ENCODE peak calls at places on chromosomes 13 and 19, in nine cellular contexts. One of them, this sample, is unnamed. For H3K27me3, the result is how much of the 10 kb centered on the place peaks cover.

GRCh38 chr13:42393573-42394360 is 121.8 kb downstream of the AKAP11 start:
- DNase-seq in esophagus squamous epithelium: no peak
- DNase-seq in cardiac muscle cell: no peak
- DNase-seq in brain microvascular endothelial cell: no peak
- DNase-seq in HL-60: no peak
- DNase-seq in psoas muscle: no peak
- DNase-seq in CD8-positive, alpha-beta T cell: no peak
- DNase-seq in PC-3: no peak
- DNase-seq in heart left ventricle: no peak
- DNase-seq in this sample: no peak

GRCh38 chr13:20583803-20584293 is 16.9 kb downstream of the IFT88 start:
- DNase-seq in esophagus squamous epithelium: no peak
- DNase-seq in cardiac muscle cell: no peak
- DNase-seq in brain microvascular endothelial cell: no peak
- DNase-seq in HL-60: no peak
- DNase-seq in psoas muscle: no peak
- DNase-seq in CD8-positive, alpha-beta T cell: no peak
- DNase-seq in PC-3: no peak
- DNase-seq in heart left ventricle: no peak
- DNase-seq in this sample: no peak

GRCh38 chr19:55606817-55607216 is 1.4 kb downstream of the ZNF865 start:
- DNase-seq in esophagus squamous epithelium: no peak
- DNase-seq in cardiac muscle cell: no peak
- DNase-seq in brain microvascular endothelial cell: no peak
- DNase-seq in HL-60: no peak
- DNase-seq in psoas muscle: no peak
- DNase-seq in CD8-positive, alpha-beta T cell: no peak
- DNase-seq in PC-3: no peak
- DNase-seq in heart left ventricle: no peak
- DNase-seq in this sample: no peak

GRCh38 chr19:12665281-12665573 is 1.3 kb downstream of the MAN2B1 start:
- DNase-seq in esophagus squamous epithelium: peak
- DNase-seq in cardiac muscle cell: no peak
- DNase-seq in brain microvascular endothelial cell: no peak
- DNase-seq in HL-60: peak
- DNase-seq in psoas muscle: no peak
- DNase-seq in CD8-positive, alpha-beta T cell: peak
- DNase-seq in PC-3: no peak
- DNase-seq in heart left ventricle: peak
- DNase-seq in this sample: no peak

GRCh38 chr13:49308104-49308875 is 60.6 kb downstream of the CDADC1 start:
- DNase-seq in esophagus squamous epithelium: no peak
- DNase-seq in cardiac muscle cell: peak
- DNase-seq in brain microvascular endothelial cell: peak
- DNase-seq in HL-60: no peak
- DNase-seq in psoas muscle: peak
- DNase-seq in CD8-positive, alpha-beta T cell: no peak
- DNase-seq in PC-3: no peak
- DNase-seq in heart left ventricle: peak
- DNase-seq in this sample: no peak

GRCh38 chr13:48437381-48437780 is 24.5 kb upstream of the LPAR6 start:
- DNase-seq in esophagus squamous epithelium: no peak
- DNase-seq in cardiac muscle cell: peak
- DNase-seq in brain microvascular endothelial cell: peak
- DNase-seq in HL-60: no peak
- DNase-seq in psoas muscle: peak
- DNase-seq in CD8-positive, alpha-beta T cell: no peak
- DNase-seq in PC-3: no peak
- DNase-seq in heart left ventricle: peak
- DNase-seq in this sample: no peak

GRCh38 chr13:39263033-39263432 is 224.8 kb downstream of the NHLRC3 start:
- DNase-seq in esophagus squamous epithelium: no peak
- DNase-seq in cardiac muscle cell: peak
- DNase-seq in brain microvascular endothelial cell: peak
- DNase-seq in HL-60: peak
- DNase-seq in psoas muscle: peak
- DNase-seq in CD8-positive, alpha-beta T cell: no peak
- DNase-seq in PC-3: peak
- DNase-seq in heart left ventricle: peak
- DNase-seq in this sample: peak

GRCh38 chr13:98206946-98207345 is 29.9 kb upstream of the RNF113B start:
- DNase-seq in esophagus squamous epithelium: no peak
- DNase-seq in cardiac muscle cell: peak
- DNase-seq in brain microvascular endothelial cell: peak
- DNase-seq in HL-60: no peak
- DNase-seq in psoas muscle: no peak
- DNase-seq in CD8-positive, alpha-beta T cell: no peak
- DNase-seq in PC-3: no peak
- DNase-seq in heart left ventricle: no peak
- DNase-seq in this sample: no peak

GRCh38 chr19:3440082-3440481 is 40.2 kb downstream of the SMIM24 start:
- DNase-seq in esophagus squamous epithelium: no peak
- DNase-seq in cardiac muscle cell: peak
- DNase-seq in brain microvascular endothelial cell: no peak
- DNase-seq in HL-60: peak
- DNase-seq in psoas muscle: peak
- DNase-seq in CD8-positive, alpha-beta T cell: peak
- DNase-seq in PC-3: peak
- DNase-seq in heart left ventricle: no peak
- DNase-seq in this sample: peak

GRCh38 chr19:8325454-8325853 is 4.2 kb downstream of the RPS28 start:
- DNase-seq in esophagus squamous epithelium: no peak
- DNase-seq in cardiac muscle cell: no peak
- DNase-seq in brain microvascular endothelial cell: no peak
- DNase-seq in HL-60: no peak
- DNase-seq in psoas muscle: no peak
- DNase-seq in CD8-positive, alpha-beta T cell: no peak
- DNase-seq in PC-3: no peak
- DNase-seq in heart left ventricle: no peak
- DNase-seq in this sample: no peak

GRCh38 chr19:42409477-42409876 is 17.7 kb downstream of the LIPE start:
- DNase-seq in esophagus squamous epithelium: no peak
- DNase-seq in cardiac muscle cell: no peak
- DNase-seq in brain microvascular endothelial cell: no peak
- DNase-seq in HL-60: no peak
- DNase-seq in psoas muscle: no peak
- DNase-seq in CD8-positive, alpha-beta T cell: no peak
- DNase-seq in PC-3: no peak
- DNase-seq in heart left ventricle: peak
- DNase-seq in this sample: peak

GRCh38 chr19:58562126-58563033 is 4.0 kb upstream of the UBE2M start:
- DNase-seq in esophagus squamous epithelium: no peak
- DNase-seq in cardiac muscle cell: peak
- DNase-seq in brain microvascular endothelial cell: no peak
- DNase-seq in HL-60: no peak
- DNase-seq in psoas muscle: peak
- DNase-seq in CD8-positive, alpha-beta T cell: peak
- DNase-seq in PC-3: peak
- DNase-seq in heart left ventricle: peak
- DNase-seq in this sample: peak

GRCh38 chr13:112688560-112689497 is 1.0 kb upstream of the ATP11A start:
- DNase-seq in esophagus squamous epithelium: no peak
- DNase-seq in cardiac muscle cell: no peak
- DNase-seq in brain microvascular endothelial cell: no peak
- DNase-seq in HL-60: peak
- DNase-seq in psoas muscle: no peak
- DNase-seq in CD8-positive, alpha-beta T cell: no peak
- DNase-seq in PC-3: no peak
- DNase-seq in heart left ventricle: no peak
- DNase-seq in this sample: no peak

GRCh38 chr13:79810671-79811070 is 329.7 kb downstream of the NDFIP2 start:
- DNase-seq in esophagus squamous epithelium: no peak
- DNase-seq in cardiac muscle cell: peak
- DNase-seq in brain microvascular endothelial cell: peak
- DNase-seq in HL-60: no peak
- DNase-seq in psoas muscle: no peak
- DNase-seq in CD8-positive, alpha-beta T cell: no peak
- DNase-seq in PC-3: peak
- DNase-seq in heart left ventricle: no peak
- DNase-seq in this sample: peak

GRCh38 chr19:3225677-3226093 is 1.2 kb downstream of the CELF5 start:
- DNase-seq in esophagus squamous epithelium: no peak
- DNase-seq in cardiac muscle cell: no peak
- DNase-seq in brain microvascular endothelial cell: no peak
- DNase-seq in HL-60: no peak
- DNase-seq in psoas muscle: no peak
- DNase-seq in CD8-positive, alpha-beta T cell: no peak
- DNase-seq in PC-3: no peak
- DNase-seq in heart left ventricle: no peak
- DNase-seq in this sample: no peak

GRCh38 chr19:2627319-2627829 is 75.1 kb downstream of the GNG7 start:
- DNase-seq in esophagus squamous epithelium: peak
- DNase-seq in cardiac muscle cell: peak
- DNase-seq in brain microvascular endothelial cell: peak
- DNase-seq in HL-60: peak
- DNase-seq in psoas muscle: peak
- DNase-seq in CD8-positive, alpha-beta T cell: no peak
- DNase-seq in PC-3: peak
- DNase-seq in heart left ventricle: peak
- DNase-seq in this sample: peak

GRCh38 chr13:110411316-110412105 is 104.4 kb downstream of the COL4A2 start:
- DNase-seq in esophagus squamous epithelium: no peak
- DNase-seq in cardiac muscle cell: no peak
- DNase-seq in brain microvascular endothelial cell: no peak
- DNase-seq in HL-60: no peak
- DNase-seq in psoas muscle: no peak
- DNase-seq in CD8-positive, alpha-beta T cell: no peak
- DNase-seq in PC-3: no peak
- DNase-seq in heart left ventricle: no peak
- DNase-seq in this sample: no peak

GRCh38 chr19:2283835-2284507 is 2.0 kb upstream of the PEAK3 start:
- DNase-seq in esophagus squamous epithelium: no peak
- DNase-seq in cardiac muscle cell: no peak
- DNase-seq in brain microvascular endothelial cell: no peak
- DNase-seq in HL-60: no peak
- DNase-seq in psoas muscle: no peak
- DNase-seq in CD8-positive, alpha-beta T cell: no peak
- DNase-seq in PC-3: no peak
- DNase-seq in heart left ventricle: no peak
- DNase-seq in this sample: no peak

GRCh38 chr19:53092723-53093122 is 10.5 kb downstream of the ZNF160 start:
- DNase-seq in esophagus squamous epithelium: no peak
- DNase-seq in cardiac muscle cell: no peak
- DNase-seq in brain microvascular endothelial cell: no peak
- DNase-seq in HL-60: no peak
- DNase-seq in psoas muscle: no peak
- DNase-seq in CD8-positive, alpha-beta T cell: no peak
- DNase-seq in PC-3: no peak
- DNase-seq in heart left ventricle: no peak
- DNase-seq in this sample: no peak

GRCh38 chr19:3372413-3372812 is 6.0 kb downstream of the NFIC start:
- DNase-seq in esophagus squamous epithelium: no peak
- DNase-seq in cardiac muscle cell: no peak
- DNase-seq in brain microvascular endothelial cell: no peak
- DNase-seq in HL-60: no peak
- DNase-seq in psoas muscle: no peak
- DNase-seq in CD8-positive, alpha-beta T cell: no peak
- DNase-seq in PC-3: no peak
- DNase-seq in heart left ventricle: no peak
- DNase-seq in this sample: peak

GRCh38 chr13:102555914-102556553 is 40.8 kb upstream of the TPP2 start:
- DNase-seq in esophagus squamous epithelium: no peak
- DNase-seq in cardiac muscle cell: peak
- DNase-seq in brain microvascular endothelial cell: peak
- DNase-seq in HL-60: peak
- DNase-seq in psoas muscle: no peak
- DNase-seq in CD8-positive, alpha-beta T cell: no peak
- DNase-seq in PC-3: peak
- DNase-seq in heart left ventricle: no peak
- DNase-seq in this sample: peak

GRCh38 chr19:10604460-10604980 is 17.4 kb upstream of the AP1M2 start:
- DNase-seq in esophagus squamous epithelium: no peak
- DNase-seq in cardiac muscle cell: no peak
- DNase-seq in brain microvascular endothelial cell: no peak
- DNase-seq in HL-60: peak
- DNase-seq in psoas muscle: no peak
- DNase-seq in CD8-positive, alpha-beta T cell: peak
- DNase-seq in PC-3: peak
- DNase-seq in heart left ventricle: no peak
- DNase-seq in this sample: no peak
- H3K4me3 ChIP-seq in esophagus squamous epithelium: peak
- H3K4me3 ChIP-seq in cardiac muscle cell: no peak
- H3K4me3 ChIP-seq in brain microvascular endothelial cell: no peak
- H3K4me3 ChIP-seq in HL-60: no peak
- H3K4me3 ChIP-seq in psoas muscle: peak
- H3K4me3 ChIP-seq in CD8-positive, alpha-beta T cell: peak
- H3K4me3 ChIP-seq in PC-3: no peak
- H3K4me3 ChIP-seq in heart left ventricle: peak
- H3K4me3 ChIP-seq in this sample: no peak

GRCh38 chr13:23377603-23378002 is 55.9 kb downstream of the SACS start:
- DNase-seq in esophagus squamous epithelium: no peak
- DNase-seq in cardiac muscle cell: no peak
- DNase-seq in brain microvascular endothelial cell: no peak
- DNase-seq in HL-60: no peak
- DNase-seq in psoas muscle: no peak
- DNase-seq in CD8-positive, alpha-beta T cell: no peak
- DNase-seq in PC-3: no peak
- DNase-seq in heart left ventricle: peak
- DNase-seq in this sample: no peak
- H3K27me3 ChIP-seq in esophagus squamous epithelium: under half
- H3K27me3 ChIP-seq in cardiac muscle cell: under half
- H3K27me3 ChIP-seq in brain microvascular endothelial cell: under half
- H3K27me3 ChIP-seq in HL-60: under half
- H3K27me3 ChIP-seq in psoas muscle: under half
- H3K27me3 ChIP-seq in CD8-positive, alpha-beta T cell: under half
- H3K27me3 ChIP-seq in PC-3: under half
- H3K27me3 ChIP-seq in heart left ventricle: under half
- H3K27me3 ChIP-seq in this sample: under half

DNA sequence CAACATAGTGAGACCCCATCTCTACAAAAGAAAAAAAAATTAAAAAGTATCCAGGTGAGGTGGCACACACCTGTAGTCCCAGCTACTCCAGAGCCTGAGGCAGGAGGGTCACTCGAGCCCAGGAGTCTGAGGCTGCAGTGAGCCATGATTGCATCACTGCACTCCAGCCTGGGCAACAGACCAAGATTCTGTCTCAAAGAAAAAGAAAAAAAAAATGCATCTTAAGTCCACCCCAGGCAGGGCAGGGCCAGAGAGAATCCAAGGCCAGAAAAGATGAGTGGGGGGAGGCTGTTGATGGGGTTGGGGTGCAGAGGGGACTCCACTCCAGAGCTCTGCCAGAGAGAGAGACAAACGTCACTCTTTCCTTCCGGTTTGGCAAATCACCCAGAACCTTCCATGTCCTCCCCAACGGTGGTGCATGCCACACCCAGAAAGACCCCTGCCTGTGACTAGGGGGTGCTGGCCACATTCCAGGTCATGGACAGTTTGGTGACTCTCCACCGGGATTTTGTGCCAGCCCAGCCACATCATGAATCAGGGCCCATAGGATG is 431 bp downstream of the FUT3 start:
- DNase-seq in esophagus squamous epithelium: no peak
- DNase-seq in cardiac muscle cell: peak
- DNase-seq in brain microvascular endothelial cell: peak
- DNase-seq in HL-60: no peak
- DNase-seq in psoas muscle: no peak
- DNase-seq in CD8-positive, alpha-beta T cell: no peak
- DNase-seq in PC-3: peak
- DNase-seq in heart left ventricle: no peak
- DNase-seq in this sample: no peak
- H3K4me3 ChIP-seq in esophagus squamous epithelium: peak
- H3K4me3 ChIP-seq in cardiac muscle cell: no peak
- H3K4me3 ChIP-seq in brain microvascular endothelial cell: no peak
- H3K4me3 ChIP-seq in HL-60: no peak
- H3K4me3 ChIP-seq in psoas muscle: no peak
- H3K4me3 ChIP-seq in CD8-positive, alpha-beta T cell: no peak
- H3K4me3 ChIP-seq in PC-3: peak
- H3K4me3 ChIP-seq in heart left ventricle: no peak
- H3K4me3 ChIP-seq in this sample: no peak

GRCh38 chr19:5934002-5934401 is 19.9 kb downstream of the CAPS start:
- DNase-seq in esophagus squamous epithelium: no peak
- DNase-seq in cardiac muscle cell: no peak
- DNase-seq in brain microvascular endothelial cell: no peak
- DNase-seq in HL-60: no peak
- DNase-seq in psoas muscle: no peak
- DNase-seq in CD8-positive, alpha-beta T cell: no peak
- DNase-seq in PC-3: no peak
- DNase-seq in heart left ventricle: no peak
- DNase-seq in this sample: no peak
- H3K27me3 ChIP-seq in esophagus squamous epithelium: under half
- H3K27me3 ChIP-seq in cardiac muscle cell: under half
- H3K27me3 ChIP-seq in brain microvascular endothelial cell: under half
- H3K27me3 ChIP-seq in HL-60: under half
- H3K27me3 ChIP-seq in psoas muscle: under half
- H3K27me3 ChIP-seq in CD8-positive, alpha-beta T cell: under half
- H3K27me3 ChIP-seq in PC-3: under half
- H3K27me3 ChIP-seq in heart left ventricle: under half
- H3K27me3 ChIP-seq in this sample: under half